ENCODE peak calls at places on chromosomes 13 and 19, in four cellular contexts. One of them, this sample, is unnamed. For H3K9me3, the result is how much of the 10 kb centered on the place peaks cover.

GRCh38 chr19:33273881-33274662 is 28.3 kb downstream of the CEBPA start:
- DNase-seq in left lung: peak
- DNase-seq in pancreas: no peak
- DNase-seq in body of pancreas: peak
- DNase-seq in this sample: no peak

GRCh38 chr13:96460571-96460970 is 370.7 kb downstream of the HS6ST3 start:
- DNase-seq in body of pancreas: no peak
- DNase-seq in left lung: no peak
- DNase-seq in pancreas: no peak
- DNase-seq in this sample: no peak

GRCh38 chr13:114067886-114068722 is 64.3 kb downstream of the RASA3 start:
- DNase-seq in body of pancreas: no peak
- DNase-seq in pancreas: no peak
- DNase-seq in left lung: peak
- DNase-seq in this sample: no peak

GRCh38 chr19:50203281-50204080 is at the start of gene MYH14:
- DNase-seq in left lung: peak
- DNase-seq in pancreas: peak
- DNase-seq in body of pancreas: peak
- DNase-seq in this sample: no peak

GRCh38 chr13:94395889-94396288 is 83.6 kb downstream of the DCT start:
- DNase-seq in pancreas: no peak
- DNase-seq in left lung: no peak
- DNase-seq in body of pancreas: no peak
- DNase-seq in this sample: no peak

GRCh38 chr19:4051175-4052101 is 15.3 kb downstream of the ZBTB7A start:
- DNase-seq in body of pancreas: peak
- DNase-seq in left lung: peak
- DNase-seq in pancreas: no peak
- DNase-seq in this sample: no peak

GRCh38 chr13:31242342-31242741 is 42.6 kb downstream of the B3GLCT start:
- DNase-seq in body of pancreas: no peak
- DNase-seq in left lung: no peak
- DNase-seq in pancreas: no peak
- DNase-seq in this sample: no peak

GRCh38 chr19:19482785-19483625 is 32.3 kb downstream of the TSSK6 start:
- DNase-seq in body of pancreas: no peak
- DNase-seq in left lung: peak
- DNase-seq in pancreas: no peak
- DNase-seq in this sample: no peak

GRCh38 chr13:40578055-40578454 is 88.4 kb downstream of the FOXO1 start:
- DNase-seq in left lung: no peak
- DNase-seq in body of pancreas: no peak
- DNase-seq in pancreas: no peak
- DNase-seq in this sample: no peak

GRCh38 chr13:24893863-24894262 is 129.9 kb downstream of the RNF17 start:
- DNase-seq in left lung: no peak
- DNase-seq in body of pancreas: no peak
- DNase-seq in pancreas: no peak
- DNase-seq in this sample: no peak

GRCh38 chr13:67099494-67099893 is 130.6 kb downstream of the PCDH9 start:
- DNase-seq in body of pancreas: no peak
- DNase-seq in pancreas: no peak
- DNase-seq in left lung: no peak
- DNase-seq in this sample: no peak

GRCh38 chr19:37014456-37014855 is 63.8 kb upstream of the ZNF420 start:
- DNase-seq in left lung: no peak
- DNase-seq in pancreas: no peak
- DNase-seq in body of pancreas: no peak
- DNase-seq in this sample: no peak

GRCh38 chr19:37012093-37012745 is 66.0 kb upstream of the ZNF420 start:
- DNase-seq in left lung: peak
- DNase-seq in pancreas: no peak
- DNase-seq in body of pancreas: no peak
- DNase-seq in this sample: no peak

GRCh38 chr19:37007587-37008220 is 70.5 kb upstream of the ZNF420 start:
- DNase-seq in left lung: peak
- DNase-seq in pancreas: peak
- DNase-seq in body of pancreas: peak
- DNase-seq in this sample: no peak

GRCh38 chr19:37009871-37010270 is 68.4 kb upstream of the ZNF420 start:
- DNase-seq in body of pancreas: no peak
- DNase-seq in pancreas: no peak
- DNase-seq in left lung: no peak
- DNase-seq in this sample: no peak
- H3K9me3 ChIP-seq in body of pancreas: half or more
- H3K9me3 ChIP-seq in pancreas: under half
- H3K9me3 ChIP-seq in left lung: half or more
- H3K9me3 ChIP-seq in this sample: under half

GRCh38 chr13:106161186-106161585 is 374.3 kb downstream of the EFNB2 start:
- DNase-seq in body of pancreas: no peak
- DNase-seq in left lung: no peak
- DNase-seq in pancreas: no peak
- DNase-seq in this sample: no peak
- H3K9me3 ChIP-seq in body of pancreas: under half
- H3K9me3 ChIP-seq in left lung: under half
- H3K9me3 ChIP-seq in pancreas: under half
- H3K9me3 ChIP-seq in this sample: under half

GRCh38 chr19:36821758-36822157 is 16.4 kb downstream of the ZNF790 start:
- DNase-seq in left lung: no peak
- DNase-seq in body of pancreas: no peak
- DNase-seq in pancreas: no peak
- DNase-seq in this sample: no peak
- H3K9me3 ChIP-seq in left lung: half or more
- H3K9me3 ChIP-seq in body of pancreas: half or more
- H3K9me3 ChIP-seq in pancreas: under half
- H3K9me3 ChIP-seq in this sample: under half

DNA sequence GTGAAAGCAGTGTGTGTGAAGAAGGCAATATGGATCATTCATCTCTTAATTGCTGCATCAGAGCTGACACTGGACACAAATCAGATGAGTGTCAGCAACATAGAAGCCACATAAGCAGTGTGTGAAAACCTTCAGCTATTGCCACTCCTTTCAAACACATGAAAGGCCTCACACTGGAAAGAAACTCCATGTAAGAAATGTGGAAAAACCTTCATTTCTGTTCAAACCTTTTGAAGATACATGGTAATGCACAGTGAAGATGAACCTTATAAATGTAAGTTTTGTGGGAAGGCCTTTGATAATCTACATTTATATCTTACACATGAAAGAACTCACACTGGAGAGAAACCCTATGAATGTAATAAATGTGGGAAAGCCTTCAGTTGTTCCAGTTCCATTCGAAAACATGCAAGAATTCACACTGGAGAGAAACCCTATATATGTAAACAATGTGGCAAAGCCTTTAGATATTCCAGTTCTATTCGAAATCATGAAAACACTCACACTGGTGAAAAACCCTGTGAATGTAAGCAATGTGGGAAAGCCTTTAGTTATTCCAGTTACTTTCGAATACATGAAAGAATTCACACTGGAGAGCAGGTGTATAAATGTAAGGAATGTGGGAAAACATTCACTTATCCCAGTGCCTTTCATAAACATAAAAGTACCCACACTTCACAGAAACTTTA is 53.6 kb downstream of the ZNF823 start:
- DNase-seq in pancreas: no peak
- DNase-seq in body of pancreas: no peak
- DNase-seq in left lung: no peak
- DNase-seq in this sample: no peak
- H3K9me3 ChIP-seq in pancreas: under half
- H3K9me3 ChIP-seq in body of pancreas: under half
- H3K9me3 ChIP-seq in left lung: half or more
- H3K9me3 ChIP-seq in this sample: under half

GRCh38 chr13:48712141-48712540 is 58.4 kb downstream of the CYSLTR2 start:
- DNase-seq in body of pancreas: no peak
- DNase-seq in pancreas: no peak
- DNase-seq in left lung: no peak
- DNase-seq in this sample: no peak
- H3K9me3 ChIP-seq in body of pancreas: under half
- H3K9me3 ChIP-seq in pancreas: under half
- H3K9me3 ChIP-seq in left lung: under half
- H3K9me3 ChIP-seq in this sample: under half

GRCh38 chr13:112821340-112822055 is 131.7 kb downstream of the ATP11A start:
- DNase-seq in body of pancreas: no peak
- DNase-seq in left lung: peak
- DNase-seq in pancreas: no peak
- DNase-seq in this sample: no peak
- H3K9me3 ChIP-seq in body of pancreas: under half
- H3K9me3 ChIP-seq in left lung: under half
- H3K9me3 ChIP-seq in pancreas: under half
- H3K9me3 ChIP-seq in this sample: under half

GRCh38 chr19:53357821-53358581 is 7.5 kb upstream of the ZNF525 start:
- DNase-seq in body of pancreas: no peak
- DNase-seq in left lung: no peak
- DNase-seq in pancreas: no peak
- DNase-seq in this sample: no peak

GRCh38 chr19:53355739-53356138 is 9.8 kb upstream of the ZNF525 start:
- DNase-seq in pancreas: no peak
- DNase-seq in body of pancreas: no peak
- DNase-seq in left lung: no peak
- DNase-seq in this sample: no peak
- H3K9me3 ChIP-seq in pancreas: under half
- H3K9me3 ChIP-seq in body of pancreas: half or more
- H3K9me3 ChIP-seq in left lung: half or more
- H3K9me3 ChIP-seq in this sample: under half

GRCh38 chr19:58213075-58213369 is 15.7 kb upstream of the ZNF544 start:
- DNase-seq in body of pancreas: no peak
- DNase-seq in pancreas: no peak
- DNase-seq in left lung: no peak
- DNase-seq in this sample: no peak
- H3K9me3 ChIP-seq in body of pancreas: half or more
- H3K9me3 ChIP-seq in pancreas: under half
- H3K9me3 ChIP-seq in left lung: half or more
- H3K9me3 ChIP-seq in this sample: under half

DNA sequence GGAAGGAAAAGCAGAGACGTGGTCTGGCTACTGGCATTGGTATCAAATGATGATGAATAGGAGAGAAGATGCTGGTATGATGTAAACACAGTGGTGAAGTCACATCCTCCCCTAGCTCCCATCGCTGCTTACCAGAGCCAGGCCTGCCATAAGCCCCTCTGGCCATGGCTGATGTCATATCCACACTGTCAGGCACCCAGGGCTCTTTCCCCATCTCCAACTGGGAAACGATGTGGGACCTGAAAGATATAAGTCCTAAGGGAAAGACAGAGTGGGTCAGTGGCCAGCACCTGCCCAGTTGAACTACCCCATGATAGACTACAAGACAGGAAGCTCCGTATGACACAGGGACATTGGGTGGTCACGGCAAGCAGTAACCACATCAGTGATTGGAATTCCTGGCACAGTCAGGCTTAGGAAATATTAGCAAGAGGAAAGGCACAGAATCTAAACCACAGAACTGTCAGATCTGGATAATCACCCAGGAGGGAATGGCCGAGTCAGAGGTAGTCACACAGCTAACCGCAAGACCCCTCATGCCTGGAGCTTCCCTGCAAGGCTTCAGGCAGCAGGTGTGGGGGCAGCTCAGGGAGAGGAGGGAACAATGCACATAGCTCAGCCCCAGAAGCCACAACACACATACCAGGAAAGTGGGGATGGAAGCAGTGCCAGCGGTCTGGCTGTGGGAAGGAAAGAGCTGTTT is 3.8 kb downstream of the ZNF792 start:
- DNase-seq in pancreas: no peak
- DNase-seq in body of pancreas: no peak
- DNase-seq in left lung: no peak
- DNase-seq in this sample: no peak
- H3K9me3 ChIP-seq in pancreas: under half
- H3K9me3 ChIP-seq in body of pancreas: under half
- H3K9me3 ChIP-seq in left lung: half or more
- H3K9me3 ChIP-seq in this sample: half or more

GRCh38 chr13:104525467-104525866 is 1459.2 kb upstream of the SLC10A2 start:
- DNase-seq in pancreas: no peak
- DNase-seq in body of pancreas: no peak
- DNase-seq in left lung: no peak
- DNase-seq in this sample: no peak

DNA sequence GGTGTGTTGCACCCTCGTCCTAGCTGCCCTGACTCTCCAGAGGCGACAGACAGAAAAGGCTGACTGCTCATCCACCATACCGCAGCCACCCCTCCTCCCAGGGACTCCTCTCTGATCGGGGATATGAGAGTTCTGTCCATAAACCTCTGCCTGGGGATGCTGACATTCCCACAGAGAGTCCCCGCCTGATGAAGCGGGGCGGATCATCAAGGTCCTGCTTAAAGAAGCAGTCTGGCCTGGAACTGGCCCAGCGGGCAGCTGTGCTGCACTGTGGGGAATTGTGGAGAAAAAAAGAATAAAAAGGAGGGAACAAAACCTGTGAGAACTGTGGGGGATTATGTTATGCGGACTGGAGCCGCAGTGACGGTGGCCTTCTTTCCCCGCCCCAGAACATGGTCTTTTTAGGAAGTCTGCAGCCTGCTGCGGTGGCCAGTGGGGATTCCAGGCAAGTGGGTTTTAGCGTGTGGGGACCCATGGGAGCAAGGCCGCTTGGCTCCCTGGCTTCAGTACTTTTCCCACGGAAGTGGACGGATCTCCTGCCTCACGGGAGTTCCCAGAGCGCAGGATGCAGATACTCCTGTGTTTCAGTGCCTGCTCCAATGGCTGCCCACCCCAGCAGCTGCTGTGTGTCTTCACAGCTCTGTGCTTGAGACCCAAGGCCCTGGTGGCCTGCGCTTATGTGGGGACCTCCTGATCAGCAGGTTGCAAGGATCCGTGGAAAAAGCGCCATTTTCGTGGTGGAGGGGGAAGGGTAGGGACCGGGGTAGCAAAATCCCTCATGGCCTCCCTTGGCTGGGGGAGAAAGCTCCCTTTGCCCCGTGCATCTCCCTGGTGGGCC is 1456.2 kb upstream of the SLC10A2 start:
- DNase-seq in left lung: peak
- DNase-seq in body of pancreas: no peak
- DNase-seq in pancreas: no peak
- DNase-seq in this sample: no peak
- H3K9me3 ChIP-seq in left lung: under half
- H3K9me3 ChIP-seq in body of pancreas: under half
- H3K9me3 ChIP-seq in pancreas: under half
- H3K9me3 ChIP-seq in this sample: under half